ENCODE peak calls at places on chromosomes 2 and 18, in four cellular contexts. C is HEK293T, J is K562, U is HepG2. X is an unnamed sample.

GRCh38 chr2:126085396-126085795 is 570.6 kb upstream of the GYPC start:
- DNase-seq in C (no peak), J (no peak), U (no peak), X (no peak)

GRCh38 chr2:68251855-68252406 is 401 bp downstream of the PPP3R1 start:
- DNase-seq in C (peak), J (peak), U (no peak), X (no peak)

GRCh38 chr2:158994920-158995676 is 26.7 kb downstream of the TANC1 start:
- DNase-seq in U (peak), C (peak), J (no peak), X (no peak)

GRCh38 chr2:218217366-218218309 is 649 bp downstream of the ARPC2 start:
- DNase-seq in J (no peak), C (peak), U (peak), X (no peak)

GRCh38 chr2:239115616-239116015 is 267.7 kb downstream of the TWIST2 start:
- DNase-seq in C (no peak), J (no peak), U (no peak), X (no peak)

GRCh38 chr18:45340884-45341283 is 274.4 kb upstream of the SLC14A2 start:
- DNase-seq in U (no peak), C (no peak), J (no peak), X (no peak)

GRCh38 chr2:31069926-31070325 is 68.3 kb downstream of the GALNT14 start:
- DNase-seq in U (no peak), C (no peak), J (no peak), X (no peak)

GRCh38 chr2:120586507-120587283 is 149.0 kb upstream of the GLI2 start:
- DNase-seq in J (no peak), C (no peak), U (no peak), X (no peak)

GRCh38 chr18:8952796-8953760 is 149.4 kb upstream of the NDUFV2 start:
- DNase-seq in J (no peak), C (no peak), U (no peak), X (no peak)

GRCh38 chr2:67650292-67651133 is 253.4 kb downstream of the ETAA1 start:
- DNase-seq in J (peak), U (peak), C (peak), X (no peak)

GRCh38 chr2:78941751-78942150 is 83.8 kb upstream of the REG3G start:
- DNase-seq in C (no peak), J (no peak), U (no peak), X (no peak)

GRCh38 chr2:112646791-112647720 is 1.3 kb downstream of the SLC20A1 start:
- DNase-seq in J (no peak), C (peak), U (no peak), X (no peak)

GRCh38 chr2:65164379-65165023 is 34.6 kb upstream of the RAB1A start:
- DNase-seq in J (no peak), C (no peak), U (no peak), X (no peak)

GRCh38 chr2:218145124-218145523 is 19.3 kb downstream of the CXCR2 start:
- DNase-seq in U (peak), C (no peak), J (no peak), X (no peak)

GRCh38 chr2:40105593-40105992 is 326.5 kb upstream of the THUMPD2 start:
- DNase-seq in U (no peak), C (no peak), J (no peak), X (no peak)

GRCh38 chr2:8514748-8515389 is 167.0 kb upstream of the ID2 start:
- DNase-seq in U (no peak), C (no peak), J (no peak), X (peak)

GRCh38 chr18:75827781-75828274 is 400.3 kb upstream of the SMIM21 start:
- DNase-seq in J (no peak), C (no peak), U (no peak), X (no peak)

GRCh38 chr2:191343796-191344338 is 98.7 kb downstream of the MYO1B start:
- DNase-seq in U (no peak), J (no peak), C (no peak), X (no peak)

GRCh38 chr2:139746901-139747300 is 966.7 kb upstream of the NXPH2 start:
- DNase-seq in U (no peak), J (no peak), C (no peak), X (no peak)

GRCh38 chr2:3470166-3470651 is 49.1 kb downstream of the ADI1 start:
- DNase-seq in J (no peak), C (no peak), U (no peak), X (no peak)

GRCh38 chr2:120436885-120437603 is 91.1 kb downstream of the INHBB start:
- DNase-seq in C (peak), J (peak), U (peak), X (no peak)

GRCh38 chr2:96802281-96802595 is 13.8 kb upstream of the CNNM3 start:
- DNase-seq in J (no peak), C (no peak), U (no peak), X (no peak)

GRCh38 chr2:15166878-15167277 is 394.3 kb downstream of the NBAS start:
- DNase-seq in U (no peak), C (no peak), J (no peak), X (no peak)

GRCh38 chr2:10410001-10410671 is 38.0 kb downstream of the ODC1 start:
- DNase-seq in C (no peak), U (no peak), J (no peak), X (peak)

GRCh38 chr2:168470880-168471475 is 14.9 kb downstream of the CERS6 start:
- DNase-seq in U (no peak), J (no peak), C (no peak), X (no peak)

GRCh38 chr2:105139556-105140236 is 101.8 kb downstream of the MRPS9 start:
- DNase-seq in J (no peak), U (no peak), C (no peak), X (no peak)

GRCh38 chr18:58128286-58129018 is 84.4 kb downstream of the NEDD4L start:
- DNase-seq in C (no peak), J (no peak), U (peak), X (no peak)

GRCh38 chr2:6845312-6845711 is 20.4 kb downstream of the CMPK2 start:
- DNase-seq in U (no peak), J (peak), C (peak), X (no peak)

GRCh38 chr2:128978155-128978707 is 659.6 kb upstream of the HS6ST1 start:
- DNase-seq in J (no peak), C (no peak), U (no peak), X (no peak)

GRCh38 chr2:157329524-157329923 is 3.9 kb upstream of the ERMN start:
- DNase-seq in U (no peak), J (no peak), C (no peak), X (no peak)

GRCh38 chr2:199696048-199696447 is 154.9 kb downstream of the FTCDNL1 start:
- DNase-seq in U (no peak), C (no peak), J (no peak), X (no peak)

GRCh38 chr2:12321017-12321641 is 395.6 kb upstream of the TRIB2 start:
- DNase-seq in J (no peak), U (no peak), C (no peak), X (no peak)

GRCh38 chr2:16662440-16662839 is 3.2 kb downstream of the CYRIA start:
- DNase-seq in U (no peak), C (no peak), J (no peak), X (no peak)

GRCh38 chr2:201777043-201777442 is 3.7 kb downstream of the ALS2 start:
- DNase-seq in U (no peak), J (no peak), C (no peak), X (no peak)

GRCh38 chr2:9010866-9011265 is 7.4 kb upstream of the MBOAT2 start:
- DNase-seq in J (no peak), C (no peak), U (no peak), X (no peak)

GRCh38 chr18:56086786-56087185 is 498.8 kb upstream of the TCF4 start:
- DNase-seq in C (no peak), J (no peak), U (no peak), X (no peak)

GRCh38 chr2:240685771-240686371 is 3.2 kb upstream of the AQP12B start:
- DNase-seq in C (no peak), J (peak), U (no peak), X (no peak)
- TF ChIP-seq TARDBP in C (no peak), J (no peak), U (no peak), X (no peak)

DNA sequence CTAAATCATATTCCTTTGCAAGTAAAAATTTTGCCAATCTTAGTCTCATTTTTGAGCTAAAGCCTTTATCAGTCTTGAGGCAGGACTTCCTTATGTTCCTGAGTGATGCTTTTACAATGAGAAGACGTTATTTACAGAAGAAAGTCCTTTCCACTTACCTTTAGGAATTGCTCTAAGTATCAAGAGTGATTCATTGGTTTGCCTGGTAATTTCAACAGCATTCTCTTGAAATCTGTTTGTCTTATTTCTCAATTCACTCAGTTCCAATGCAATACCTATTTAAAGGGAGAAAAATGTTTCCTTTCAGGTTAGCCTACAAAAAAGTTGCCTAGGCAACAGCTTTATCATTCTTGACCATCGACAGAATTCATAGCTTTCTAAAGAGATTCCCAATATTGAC is 137.2 kb downstream of the LAMA1 start:
- DNase-seq in J (no peak), C (no peak), U (no peak), X (no peak)
- TF ChIP-seq TARDBP in J (no peak), C (no peak), U (no peak), X (no peak)

DNA sequence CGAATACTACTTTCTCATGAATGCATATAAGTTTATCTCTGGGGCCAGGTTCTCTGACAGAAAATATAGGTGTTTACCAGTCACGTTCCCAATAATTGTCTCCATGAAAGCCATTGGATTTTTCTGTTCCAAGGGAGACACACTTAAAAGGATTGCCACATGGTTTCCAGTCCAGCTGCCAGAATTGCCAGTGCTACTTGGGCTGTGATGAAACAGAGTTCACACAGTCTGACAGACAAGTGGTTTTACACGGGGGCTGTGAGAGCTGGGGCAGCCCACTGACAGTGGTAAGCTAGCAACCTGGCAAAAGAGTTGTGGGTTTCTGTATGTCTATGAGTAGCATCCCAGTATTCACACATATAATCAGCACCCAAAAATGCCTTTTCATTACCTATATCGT is 27.7 kb upstream of the ATRAID start:
- DNase-seq in J (no peak), U (peak), C (no peak), X (no peak)
- TF ChIP-seq TARDBP in J (no peak), U (no peak), C (no peak), X (no peak)

DNA sequence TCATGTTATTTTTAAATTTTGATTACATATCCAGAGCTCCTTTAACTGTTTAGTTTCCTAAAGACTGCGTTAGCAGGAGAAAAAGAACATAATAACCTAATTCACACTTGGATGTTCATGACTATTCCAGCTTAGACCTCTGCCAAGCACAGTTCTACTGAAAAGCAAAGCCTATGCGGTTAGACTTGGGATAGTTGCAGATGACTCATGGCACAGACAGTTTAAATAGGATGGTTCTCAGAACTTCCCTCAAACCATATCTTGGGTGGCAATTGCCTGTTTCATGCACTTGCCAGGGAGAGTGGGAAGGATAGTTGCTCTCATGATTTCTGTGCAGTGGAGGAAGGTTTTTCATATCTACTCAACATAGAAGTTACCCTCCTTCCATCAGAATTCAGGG is 149.7 kb upstream of the KLHL29 start:
- DNase-seq in J (no peak), C (no peak), U (no peak), X (no peak)
- TF ChIP-seq TARDBP in J (no peak), C (no peak), U (no peak), X (no peak)

GRCh38 chr2:26010943-26011342 is 22.9 kb upstream of the RAB10 start:
- DNase-seq in C (no peak), J (no peak), U (no peak), X (no peak)

GRCh38 chr2:26011609-26011989 is 22.3 kb upstream of the RAB10 start:
- DNase-seq in U (no peak), J (no peak), C (no peak), X (no peak)

GRCh38 chr2:26009567-26009963 is 24.3 kb upstream of the RAB10 start:
- DNase-seq in J (no peak), C (no peak), U (no peak), X (no peak)

GRCh38 chr2:26013668-26014067 is 20.2 kb upstream of the RAB10 start:
- DNase-seq in U (no peak), J (no peak), C (no peak), X (no peak)

GRCh38 chr2:26011990-26012856 is 21.7 kb upstream of the RAB10 start:
- DNase-seq in U (peak), C (peak), J (peak), X (no peak)
- TF ChIP-seq TARDBP in U (peak), C (no peak), J (no peak), X (no peak)

GRCh38 chr2:144151877-144152276 is 368.0 kb downstream of the ZEB2 start:
- DNase-seq in J (no peak), C (no peak), U (no peak), X (no peak)

GRCh38 chr2:144151405-144151804 is 368.5 kb downstream of the ZEB2 start:
- DNase-seq in C (no peak), U (no peak), J (peak), X (no peak)

GRCh38 chr2:144156736-144157645 is 362.9 kb downstream of the ZEB2 start:
- DNase-seq in J (no peak), U (no peak), C (no peak), X (no peak)

GRCh38 chr2:144154205-144154604 is 365.7 kb downstream of the ZEB2 start:
- DNase-seq in C (no peak), J (no peak), U (no peak), X (no peak)

GRCh38 chr2:144152817-144153271 is 367.1 kb downstream of the ZEB2 start:
- DNase-seq in J (no peak), U (no peak), C (peak), X (no peak)
- TF ChIP-seq TARDBP in J (no peak), U (no peak), C (no peak), X (no peak)

DNA sequence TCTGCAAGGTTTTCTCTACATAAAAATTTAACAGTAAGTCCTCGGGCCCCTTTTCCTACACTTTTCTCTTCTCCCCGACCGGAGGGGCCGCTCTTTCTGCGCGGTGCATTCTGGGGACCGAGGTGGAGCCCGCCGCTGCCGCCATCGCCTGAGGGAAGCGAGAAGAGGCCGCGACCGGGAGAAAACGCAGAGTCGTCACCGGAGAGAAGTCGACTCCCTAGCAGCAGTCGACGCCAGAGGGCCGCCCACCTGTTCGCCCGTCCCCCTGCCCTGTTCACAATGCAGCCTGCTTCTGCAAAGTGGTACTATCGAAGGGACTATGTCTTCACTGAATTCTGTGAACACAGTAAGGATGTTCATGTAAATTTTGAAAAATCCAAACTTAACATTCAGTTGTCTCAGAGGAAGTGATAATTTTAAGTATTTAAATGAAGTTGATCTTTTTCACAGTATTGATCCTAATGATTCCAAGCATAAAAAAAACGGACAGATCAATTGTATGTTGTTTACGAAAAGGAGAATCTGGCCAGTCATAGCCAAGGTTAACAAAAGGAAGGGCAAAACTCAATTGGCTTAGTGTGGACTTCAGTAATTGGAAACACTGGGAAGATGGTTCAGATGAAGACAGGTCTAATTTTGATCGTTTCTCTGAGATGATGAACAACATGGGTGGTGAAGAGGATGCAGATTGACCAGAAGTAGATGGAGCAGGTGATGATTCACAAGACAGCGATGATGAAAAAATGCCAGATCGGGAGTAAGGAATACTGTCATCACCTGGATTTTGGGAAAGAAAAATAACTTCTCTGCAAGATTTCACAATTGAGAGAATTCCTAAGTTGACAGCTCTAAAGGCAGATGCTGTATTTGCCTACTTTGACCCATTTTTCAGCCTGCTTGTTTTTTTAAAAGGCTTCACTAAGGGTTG is 55.8 kb downstream of the ASXL2 start:
- DNase-seq in J (no peak), C (no peak), U (no peak), X (no peak)
- TF ChIP-seq TARDBP in J (no peak), C (no peak), U (no peak), X (no peak)

X was measured in GM12878.